ENCODE peak calls at places on chromosome 2, in eight cellular contexts. V, D, I, K, F, C, T and N are unnamed samples. For H3K4me1 and H3K9me3, the result is how much of the 10 kb centered on the place peaks cover.

GRCh38 chr2:50347355-50348044 is 684.4 kb downstream of the NRXN1 start:
- DNase-seq in D (peak), T (no peak), V (peak), K (no peak), F (no peak), I (peak), C (no peak), N (no peak)

GRCh38 chr2:174004900-174005605 is 39.9 kb upstream of the SP3 start:
- DNase-seq in F (no peak), I (no peak), D (peak), T (peak), C (peak), K (no peak), V (no peak), N (no peak)

GRCh38 chr2:12107849-12108420 is 361.5 kb downstream of the LPIN1 start:
- DNase-seq in V (no peak), D (peak), F (no peak), K (peak), I (no peak), C (no peak), T (peak), N (no peak)

GRCh38 chr2:96769816-96770215 is 9.1 kb downstream of the CNNM4 start:
- DNase-seq in D (no peak), T (no peak), F (no peak), V (no peak), I (no peak), K (peak), C (peak), N (no peak)

GRCh38 chr2:11798946-11799495 is 52.6 kb downstream of the LPIN1 start:
- DNase-seq in K (no peak), I (no peak), T (no peak), F (no peak), D (no peak), V (no peak), C (no peak), N (no peak)

GRCh38 chr2:222410534-222410933 is 13.8 kb upstream of the SGPP2 start:
- DNase-seq in K (no peak), F (no peak), I (peak), C (no peak), D (no peak), T (no peak), V (no peak), N (no peak)

GRCh38 chr2:113376935-113377445 is 60.5 kb upstream of the ZNG1B start:
- DNase-seq in V (no peak), K (no peak), F (no peak), C (no peak), I (no peak), T (no peak), D (no peak), N (no peak)

GRCh38 chr2:240179941-240180666 is 39.6 kb upstream of the OTOS start:
- DNase-seq in V (no peak), D (no peak), F (no peak), T (no peak), K (no peak), I (no peak), C (no peak), N (no peak)

GRCh38 chr2:207515671-207516070 is 14.1 kb upstream of the CREB1 start:
- DNase-seq in K (no peak), T (no peak), C (no peak), D (no peak), I (no peak), V (no peak), F (no peak), N (no peak)

GRCh38 chr2:81835318-81836000 is 1530.9 kb upstream of the LRRTM1 start:
- DNase-seq in K (no peak), T (no peak), D (peak), C (no peak), I (no peak), F (no peak), V (no peak), N (no peak)

GRCh38 chr2:11104794-11105660 is 50.2 kb upstream of the SLC66A3 start:
- DNase-seq in V (no peak), C (no peak), I (no peak), F (no peak), D (no peak), T (no peak), K (no peak), N (no peak)

GRCh38 chr2:158392683-158393082 is 63.9 kb downstream of the CCDC148 start:
- DNase-seq in V (no peak), I (no peak), C (no peak), F (no peak), T (no peak), K (no peak), D (no peak), N (no peak)

GRCh38 chr2:36561223-36561944 is 36.6 kb downstream of the FEZ2 start:
- DNase-seq in D (peak), K (no peak), T (peak), C (peak), V (no peak), I (no peak), F (no peak), N (no peak)

GRCh38 chr2:177172034-177172880 is 40.3 kb upstream of the HNRNPA3 start:
- DNase-seq in I (no peak), F (no peak), D (peak), V (no peak), T (peak), K (no peak), C (no peak), N (no peak)

GRCh38 chr2:126771501-126772195 is 115.7 kb downstream of the GYPC start:
- DNase-seq in V (no peak), I (no peak), C (no peak), K (no peak), T (no peak), D (no peak), F (no peak), N (no peak)

GRCh38 chr2:28662044-28662443 is 89.6 kb upstream of the PPP1CB start:
- DNase-seq in C (no peak), D (no peak), V (no peak), F (no peak), I (no peak), K (no peak), T (no peak), N (no peak)

GRCh38 chr2:7356909-7357584 is 439.8 kb downstream of the RNF144A start:
- DNase-seq in I (no peak), D (no peak), K (no peak), C (no peak), F (no peak), V (no peak), T (no peak), N (no peak)

GRCh38 chr2:59425292-59425691 is 1128.2 kb downstream of the BCL11A start:
- DNase-seq in K (no peak), D (no peak), T (no peak), F (no peak), I (no peak), C (no peak), V (no peak), N (no peak)

GRCh38 chr2:204046145-204046544 is 109.6 kb downstream of the ICOS start:
- DNase-seq in T (no peak), F (no peak), I (no peak), D (no peak), V (no peak), K (no peak), C (no peak), N (no peak)

GRCh38 chr2:232351686-232352510 is 26.7 kb upstream of the ALPP start:
- DNase-seq in I (no peak), C (no peak), V (no peak), K (no peak), T (no peak), D (no peak), F (no peak), N (no peak)

GRCh38 chr2:230668184-230668938 is 44.3 kb upstream of the CAB39 start:
- DNase-seq in V (no peak), T (peak), F (no peak), D (no peak), K (no peak), C (peak), I (peak), N (peak)

GRCh38 chr2:174344716-174345472 is 10.1 kb downstream of the SP9 start:
- DNase-seq in V (peak), F (no peak), C (no peak), T (peak), I (peak), D (peak), K (no peak), N (no peak)

GRCh38 chr2:88828397-88829137 is 137.1 kb downstream of the RPIA start:
- DNase-seq in C (peak), F (no peak), T (peak), V (no peak), I (no peak), K (no peak), D (peak), N (no peak)

GRCh38 chr2:217724436-217724835 is 278.4 kb downstream of the TNS1 start:
- DNase-seq in F (no peak), I (no peak), V (no peak), D (no peak), C (no peak), K (no peak), T (no peak), N (no peak)

GRCh38 chr2:19140463-19141208 is 217.8 kb downstream of the OSR1 start:
- DNase-seq in F (no peak), K (peak), V (no peak), D (peak), T (peak), I (no peak), C (no peak), N (no peak)

GRCh38 chr2:189899101-189899500 is 114.9 kb downstream of the PMS1 start:
- DNase-seq in F (no peak), D (no peak), T (peak), I (no peak), V (no peak), C (no peak), K (no peak), N (no peak)

GRCh38 chr2:157875720-157876065 is 437 bp downstream of the ACVR1 start:
- DNase-seq in V (peak), C (peak), T (no peak), F (no peak), I (peak), D (no peak), K (peak), N (peak)

GRCh38 chr2:29322011-29322410 is 206.8 kb downstream of the CLIP4 start:
- DNase-seq in K (no peak), V (no peak), T (no peak), F (no peak), D (peak), I (no peak), C (no peak), N (no peak)

GRCh38 chr2:10284108-10284870 is 18.4 kb upstream of the HPCAL1 start:
- DNase-seq in D (no peak), C (no peak), I (no peak), T (no peak), V (no peak), F (no peak), K (no peak), N (no peak)

GRCh38 chr2:211117026-211117425 is 560.6 kb downstream of the CPS1 start:
- DNase-seq in K (no peak), F (no peak), I (no peak), C (no peak), D (no peak), V (no peak), T (no peak), N (no peak)

GRCh38 chr2:1224901-1225300 is 188.4 kb upstream of the TPO start:
- DNase-seq in D (no peak), V (no peak), I (no peak), K (no peak), F (no peak), T (no peak), C (no peak), N (no peak)

GRCh38 chr2:208466133-208466919 is 59.7 kb downstream of the PTH2R start:
- DNase-seq in K (no peak), C (no peak), I (peak), D (peak), T (peak), F (no peak), V (peak), N (no peak)

GRCh38 chr2:122166820-122167219 is 411.4 kb downstream of the TSN start:
- DNase-seq in C (no peak), D (no peak), T (no peak), F (no peak), K (no peak), I (no peak), V (no peak), N (no peak)

GRCh38 chr2:182381225-182381624 is 45.6 kb downstream of the PDE1A start:
- DNase-seq in T (no peak), D (no peak), V (no peak), C (no peak), K (no peak), I (no peak), F (no peak), N (no peak)

GRCh38 chr2:29627366-29627765 is 294.0 kb downstream of the ALK start:
- DNase-seq in C (no peak), F (no peak), T (peak), D (peak), I (no peak), K (no peak), V (no peak), N (no peak)

DNA sequence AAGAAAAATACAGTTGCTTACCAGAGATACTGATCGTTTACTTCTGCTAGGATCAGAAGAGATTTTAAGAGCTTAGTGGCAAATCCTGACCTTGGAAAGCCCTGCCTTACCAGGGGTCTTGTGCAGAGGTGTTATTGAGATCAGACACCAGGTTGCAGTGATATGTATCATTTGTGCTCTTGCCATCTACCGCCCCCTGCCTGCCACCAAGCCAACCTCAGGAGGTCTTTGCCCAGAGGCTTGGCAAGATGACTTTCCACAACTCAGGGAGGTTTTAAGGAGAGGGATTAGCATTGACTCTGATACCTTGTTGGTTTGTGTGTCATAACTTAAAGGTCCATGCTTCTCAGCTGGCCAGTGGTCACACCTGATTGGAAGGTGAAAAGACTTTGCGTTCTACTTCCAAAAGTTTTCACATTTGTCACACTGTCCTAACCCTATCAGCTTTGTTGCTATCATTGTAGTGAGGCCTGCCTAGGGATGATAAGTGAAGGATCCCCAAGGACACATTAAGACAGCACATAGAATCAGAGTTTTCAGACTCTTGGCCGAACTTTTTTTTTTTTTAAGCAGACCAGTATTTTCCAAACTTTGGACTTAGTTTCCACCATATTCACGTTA is 46.2 kb upstream of the MGAT5 start:
- DNase-seq in C (peak), V (no peak), F (no peak), T (peak), I (peak), K (peak), D (peak), N (peak)
- H3K4me1 ChIP-seq in C (half or more), V (under half), F (under half), T (under half), I (under half), K (under half), D (under half), N (under half)

DNA sequence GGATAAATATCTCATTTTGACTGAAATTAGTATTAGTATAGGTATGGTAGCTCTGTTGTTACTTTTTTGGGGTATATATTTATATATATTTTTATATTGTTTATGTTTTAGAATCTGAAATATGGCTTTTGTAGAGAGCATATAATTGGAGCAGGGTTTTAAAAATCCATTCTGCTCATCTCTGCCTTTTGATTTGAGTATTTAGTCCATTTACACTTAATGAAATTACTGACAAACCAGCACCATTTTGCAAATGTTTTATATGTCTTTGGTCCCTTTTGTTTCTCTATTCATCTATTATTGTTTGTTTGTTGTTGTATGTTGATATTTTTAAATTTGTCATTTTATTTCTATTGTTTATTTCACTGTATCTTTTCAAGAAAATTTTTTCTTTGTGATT is 30.7 kb downstream of the PTPN4 start:
- DNase-seq in T (no peak), K (no peak), F (no peak), C (no peak), D (no peak), V (no peak), I (no peak), N (no peak)
- H3K9me3 ChIP-seq in T (under half), K (under half), F (under half), C (under half), D (under half), V (under half), I (under half), N (under half)

GRCh38 chr2:85786865-85787264 is 33.1 kb downstream of the ATOH8 start:
- DNase-seq in V (no peak), K (no peak), C (peak), F (no peak), D (no peak), I (no peak), T (no peak), N (no peak)

GRCh38 chr2:85785027-85785822 is 31.4 kb downstream of the ATOH8 start:
- DNase-seq in F (no peak), I (peak), V (no peak), D (peak), T (peak), C (peak), K (no peak), N (no peak)

GRCh38 chr2:85786444-85786843 is 32.7 kb downstream of the ATOH8 start:
- DNase-seq in C (peak), K (no peak), V (no peak), T (no peak), D (no peak), F (no peak), I (no peak), N (no peak)

GRCh38 chr2:85784474-85784986 is 30.7 kb downstream of the ATOH8 start:
- DNase-seq in I (no peak), K (no peak), D (no peak), T (no peak), C (no peak), F (no peak), V (no peak), N (no peak)

GRCh38 chr2:85785871-85786270 is 32.1 kb downstream of the ATOH8 start:
- DNase-seq in V (no peak), F (no peak), K (no peak), C (peak), T (no peak), D (no peak), I (no peak), N (no peak)
- H3K4me3 ChIP-seq in V (no peak), F (no peak), K (no peak), C (no peak), T (no peak), D (no peak), I (no peak), N (no peak)

DNA sequence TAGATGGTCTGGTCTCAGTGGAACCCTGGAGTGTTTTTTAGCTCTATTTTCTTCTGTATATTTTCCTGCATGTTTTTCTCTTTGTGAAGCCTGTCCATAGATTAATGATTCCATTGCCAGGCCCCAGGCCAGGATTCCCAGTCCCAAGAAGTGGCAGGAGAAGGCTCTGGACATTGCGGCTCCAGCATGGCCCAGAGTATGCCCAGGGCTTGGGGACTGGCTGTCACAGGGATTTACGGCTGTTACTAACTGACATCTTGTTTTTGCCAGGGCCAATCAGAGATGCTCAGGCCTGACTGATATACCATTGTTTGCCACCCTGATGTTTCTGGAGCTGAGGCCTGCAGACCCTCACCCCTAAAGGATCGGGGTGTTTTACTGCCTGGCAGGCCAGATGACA is 59.0 kb downstream of the PRKCE start:
- DNase-seq in F (no peak), T (no peak), V (no peak), D (no peak), C (no peak), K (no peak), I (no peak), N (no peak)
- H3K4me1 ChIP-seq in F (under half), T (under half), V (under half), D (under half), C (under half), K (under half), I (under half), N (under half)

DNA sequence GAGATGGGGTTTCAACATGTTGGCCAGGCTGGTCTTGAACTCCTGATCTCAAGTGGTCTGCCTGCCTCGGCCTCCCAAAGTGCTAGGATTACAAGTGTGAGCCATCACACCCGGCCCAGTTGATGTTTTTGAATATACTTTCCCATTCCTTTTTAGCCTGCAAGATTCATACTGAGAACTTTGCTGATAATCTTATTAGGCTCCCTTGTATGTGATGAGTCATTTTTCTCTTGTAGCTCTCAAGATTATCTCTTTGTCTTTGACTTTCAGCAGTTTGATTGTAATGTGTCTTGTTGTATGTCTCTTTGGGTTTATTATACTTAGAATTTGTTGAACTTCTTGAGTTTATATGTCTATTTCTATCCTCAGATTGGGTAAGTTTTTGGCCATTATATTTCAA is 81.4 kb downstream of the OTX1 start:
- DNase-seq in T (no peak), I (no peak), D (no peak), F (no peak), K (no peak), C (no peak), V (no peak), N (no peak)
- H3K9me3 ChIP-seq in T (under half), I (under half), D (under half), F (under half), K (under half), C (under half), V (under half), N (under half)